ENCODE peak calls at places on chromosomes 7 and 10, in four cellular contexts. One of them, this sample, is unnamed.

GRCh38 chr7:75064801-75065200 is 8.8 kb downstream of the RCC1L start:
- DNase-seq in HepG2: no peak
- DNase-seq in H1: no peak
- DNase-seq in SK-N-SH: no peak
- DNase-seq in this sample: no peak

GRCh38 chr10:22893776-22894175 is 34.1 kb upstream of the ARMC3 start:
- DNase-seq in HepG2: no peak
- DNase-seq in H1: no peak
- DNase-seq in SK-N-SH: no peak
- DNase-seq in this sample: no peak

GRCh38 chr7:46317256-46317655 is 396.2 kb upstream of the IGFBP3 start:
- DNase-seq in HepG2: no peak
- DNase-seq in H1: no peak
- DNase-seq in SK-N-SH: no peak
- DNase-seq in this sample: no peak

GRCh38 chr7:74481458-74482324 is 28.0 kb downstream of the GTF2IRD1 start:
- DNase-seq in HepG2: no peak
- DNase-seq in H1: no peak
- DNase-seq in SK-N-SH: peak
- DNase-seq in this sample: no peak

GRCh38 chr7:108561047-108561619 is 8.4 kb downstream of the THAP5 start:
- DNase-seq in HepG2: no peak
- DNase-seq in H1: no peak
- DNase-seq in SK-N-SH: no peak
- DNase-seq in this sample: no peak

GRCh38 chr7:79332091-79332490 is 121.4 kb downstream of the MAGI2 start:
- DNase-seq in HepG2: no peak
- DNase-seq in H1: no peak
- DNase-seq in SK-N-SH: no peak
- DNase-seq in this sample: no peak

GRCh38 chr10:117272195-117273076 is 31.5 kb downstream of the SLC18A2 start:
- DNase-seq in HepG2: no peak
- DNase-seq in H1: no peak
- DNase-seq in SK-N-SH: peak
- DNase-seq in this sample: no peak

GRCh38 chr10:24897326-24897926 is 55.0 kb downstream of the PRTFDC1 start:
- DNase-seq in HepG2: peak
- DNase-seq in H1: no peak
- DNase-seq in SK-N-SH: no peak
- DNase-seq in this sample: no peak

GRCh38 chr10:20418286-20418685 is 478.8 kb downstream of the NEBL start:
- DNase-seq in HepG2: no peak
- DNase-seq in H1: no peak
- DNase-seq in SK-N-SH: no peak
- DNase-seq in this sample: no peak

GRCh38 chr7:50952120-50952519 is 169.4 kb upstream of the GRB10 start:
- DNase-seq in HepG2: no peak
- DNase-seq in H1: no peak
- DNase-seq in SK-N-SH: no peak
- DNase-seq in this sample: no peak

GRCh38 chr7:99125505-99125865 is 18.4 kb downstream of the SMURF1 start:
- DNase-seq in HepG2: no peak
- DNase-seq in H1: no peak
- DNase-seq in SK-N-SH: no peak
- DNase-seq in this sample: no peak

GRCh38 chr10:24958701-24959392 is 6.4 kb upstream of the PRTFDC1 start:
- DNase-seq in HepG2: no peak
- DNase-seq in H1: no peak
- DNase-seq in SK-N-SH: no peak
- DNase-seq in this sample: no peak

GRCh38 chr10:22713853-22714523 is 390 bp downstream of the PIP4K2A start:
- DNase-seq in HepG2: no peak
- DNase-seq in H1: peak
- DNase-seq in SK-N-SH: no peak
- DNase-seq in this sample: no peak

GRCh38 chr7:97004237-97004930 is 969 bp upstream of the DLX6 start:
- DNase-seq in HepG2: no peak
- DNase-seq in H1: no peak
- DNase-seq in SK-N-SH: no peak
- DNase-seq in this sample: no peak

GRCh38 chr10:99370993-99371392 is 41.8 kb downstream of the CNNM1 start:
- DNase-seq in HepG2: peak
- DNase-seq in H1: no peak
- DNase-seq in SK-N-SH: peak
- DNase-seq in this sample: peak

GRCh38 chr10:46234026-46234425 is 52.8 kb upstream of the ANTXRL start:
- DNase-seq in HepG2: no peak
- DNase-seq in H1: no peak
- DNase-seq in SK-N-SH: no peak
- DNase-seq in this sample: no peak

GRCh38 chr7:134316539-134317344 is at the start of gene SLC35B4:
- DNase-seq in HepG2: peak
- DNase-seq in H1: peak
- DNase-seq in SK-N-SH: peak
- DNase-seq in this sample: peak

GRCh38 chr7:11458736-11459483 is 373.1 kb downstream of the THSD7A start:
- DNase-seq in HepG2: no peak
- DNase-seq in H1: no peak
- DNase-seq in SK-N-SH: no peak
- DNase-seq in this sample: no peak

GRCh38 chr10:73083234-73083633 is 13.4 kb downstream of the P4HA1 start:
- DNase-seq in HepG2: no peak
- DNase-seq in H1: no peak
- DNase-seq in SK-N-SH: no peak
- DNase-seq in this sample: no peak

GRCh38 chr7:92833024-92833765 is 3.2 kb downstream of the CDK6 start:
- DNase-seq in HepG2: peak
- DNase-seq in H1: peak
- DNase-seq in SK-N-SH: peak
- DNase-seq in this sample: peak

GRCh38 chr10:29734980-29735627 is 100.3 kb upstream of the SVIL start:
- DNase-seq in HepG2: no peak
- DNase-seq in H1: peak
- DNase-seq in SK-N-SH: peak
- DNase-seq in this sample: peak

GRCh38 chr7:47776335-47776734 is 171.9 kb downstream of the PKD1L1 start:
- DNase-seq in HepG2: peak
- DNase-seq in H1: no peak
- DNase-seq in SK-N-SH: no peak
- DNase-seq in this sample: no peak

GRCh38 chr10:88259381-88259780 is 323.7 kb downstream of the RNLS start:
- DNase-seq in HepG2: no peak
- DNase-seq in H1: no peak
- DNase-seq in SK-N-SH: no peak
- DNase-seq in this sample: no peak

GRCh38 chr7:101556453-101556968 is 72.6 kb downstream of the MYL10 start:
- DNase-seq in HepG2: no peak
- DNase-seq in H1: no peak
- DNase-seq in SK-N-SH: no peak
- DNase-seq in this sample: no peak

GRCh38 chr7:156731651-156732050 is 91.1 kb downstream of the RNF32 start:
- DNase-seq in HepG2: no peak
- DNase-seq in H1: no peak
- DNase-seq in SK-N-SH: no peak
- DNase-seq in this sample: no peak

GRCh38 chr10:109966961-109967738 is 40.6 kb upstream of the ADD3 start:
- DNase-seq in HepG2: peak
- DNase-seq in H1: no peak
- DNase-seq in SK-N-SH: peak
- DNase-seq in this sample: no peak

GRCh38 chr10:101152316-101152715 is 21.2 kb downstream of the TLX1 start:
- DNase-seq in HepG2: no peak
- DNase-seq in H1: no peak
- DNase-seq in SK-N-SH: no peak
- DNase-seq in this sample: no peak

GRCh38 chr7:22718911-22719420 is 8.0 kb upstream of the IL6 start:
- DNase-seq in HepG2: no peak
- DNase-seq in H1: no peak
- DNase-seq in SK-N-SH: no peak
- DNase-seq in this sample: no peak
- TF ChIP-seq JUND in HepG2: no peak
- TF ChIP-seq JUND in H1: no peak
- TF ChIP-seq JUND in SK-N-SH: no peak
- TF ChIP-seq JUND in this sample: no peak

GRCh38 chr7:42624471-42624870 is 287.4 kb downstream of the C7orf25 start:
- DNase-seq in HepG2: no peak
- DNase-seq in H1: no peak
- DNase-seq in SK-N-SH: no peak
- DNase-seq in this sample: no peak
- TF ChIP-seq JUND in HepG2: no peak
- TF ChIP-seq JUND in H1: no peak
- TF ChIP-seq JUND in SK-N-SH: no peak
- TF ChIP-seq JUND in this sample: no peak

DNA sequence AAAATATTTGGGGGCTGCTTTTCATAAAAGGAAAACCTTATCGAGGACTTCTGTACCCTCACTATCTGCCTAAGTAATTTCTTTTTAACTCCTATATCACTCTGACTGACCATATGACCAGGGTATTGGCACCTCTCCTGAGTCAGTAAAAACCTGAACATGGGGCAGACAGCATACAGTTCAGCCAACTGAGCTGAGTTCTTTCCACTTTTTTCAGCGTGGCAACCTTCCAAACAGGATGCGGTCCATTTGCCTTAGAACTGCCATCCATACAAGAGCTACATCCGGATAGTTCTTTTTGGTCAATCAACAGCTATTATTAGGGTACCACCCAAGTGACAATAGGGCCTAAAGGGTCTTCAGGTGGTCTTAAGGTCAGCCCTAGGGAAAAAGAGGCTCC is 122.6 kb downstream of the MARCHF5 start:
- DNase-seq in HepG2: no peak
- DNase-seq in H1: no peak
- DNase-seq in SK-N-SH: no peak
- DNase-seq in this sample: no peak
- TF ChIP-seq JUND in HepG2: no peak
- TF ChIP-seq JUND in H1: no peak
- TF ChIP-seq JUND in SK-N-SH: no peak
- TF ChIP-seq JUND in this sample: no peak

GRCh38 chr7:113270790-113271189 is 152.4 kb upstream of the SMIM30 start:
- DNase-seq in HepG2: no peak
- DNase-seq in H1: no peak
- DNase-seq in SK-N-SH: no peak
- DNase-seq in this sample: no peak

GRCh38 chr7:113267885-113268284 is 149.5 kb upstream of the SMIM30 start:
- DNase-seq in HepG2: no peak
- DNase-seq in H1: no peak
- DNase-seq in SK-N-SH: no peak
- DNase-seq in this sample: no peak

GRCh38 chr7:113268757-113269156 is 150.4 kb upstream of the SMIM30 start:
- DNase-seq in HepG2: no peak
- DNase-seq in H1: no peak
- DNase-seq in SK-N-SH: no peak
- DNase-seq in this sample: no peak

GRCh38 chr7:113263749-113264148 is 145.4 kb upstream of the SMIM30 start:
- DNase-seq in HepG2: no peak
- DNase-seq in H1: no peak
- DNase-seq in SK-N-SH: no peak
- DNase-seq in this sample: no peak

GRCh38 chr7:113267271-113267670 is 148.9 kb upstream of the SMIM30 start:
- DNase-seq in HepG2: no peak
- DNase-seq in H1: no peak
- DNase-seq in SK-N-SH: no peak
- DNase-seq in this sample: no peak
- TF ChIP-seq JUND in HepG2: no peak
- TF ChIP-seq JUND in H1: no peak
- TF ChIP-seq JUND in SK-N-SH: no peak
- TF ChIP-seq JUND in this sample: no peak

GRCh38 chr7:146654048-146654447 is 537.4 kb downstream of the CNTNAP2 start:
- DNase-seq in HepG2: no peak
- DNase-seq in H1: no peak
- DNase-seq in SK-N-SH: no peak
- DNase-seq in this sample: no peak
- TF ChIP-seq JUND in HepG2: no peak
- TF ChIP-seq JUND in H1: no peak
- TF ChIP-seq JUND in SK-N-SH: no peak
- TF ChIP-seq JUND in this sample: no peak

DNA sequence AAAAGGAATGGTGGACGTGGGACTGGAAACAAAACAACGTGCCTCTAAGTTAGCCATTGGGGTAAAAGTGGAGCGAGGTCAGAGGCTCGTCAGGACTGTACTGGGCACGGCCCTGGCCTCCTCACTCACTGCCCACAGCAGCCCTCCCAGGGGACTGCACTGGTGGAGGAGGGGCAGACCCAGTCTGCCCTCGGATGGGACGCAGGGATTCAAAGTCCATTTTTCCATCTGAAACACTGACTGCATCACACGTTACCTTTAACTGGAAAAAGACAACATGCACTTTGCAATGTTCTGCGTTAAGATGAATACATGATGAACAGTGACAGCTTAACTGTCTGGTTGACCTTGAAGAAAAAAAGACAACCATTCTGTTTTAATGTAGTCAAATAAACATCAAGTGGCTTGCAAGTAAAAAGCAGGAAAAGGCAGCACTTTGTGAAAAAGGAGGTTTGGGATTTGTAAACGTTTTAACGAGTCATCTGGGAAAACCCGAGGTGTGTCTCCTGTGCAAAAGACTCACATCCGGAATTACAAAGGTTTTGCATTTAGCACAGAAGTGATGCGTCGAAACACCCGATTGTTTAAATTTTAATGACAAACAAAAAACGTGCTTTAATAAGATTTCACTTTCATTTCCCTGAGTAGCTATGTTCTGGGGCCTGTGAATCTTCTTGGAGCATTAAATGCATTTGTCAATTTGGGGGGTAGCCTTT is 18.8 kb downstream of the KLF6 start:
- DNase-seq in HepG2: peak
- DNase-seq in H1: no peak
- DNase-seq in SK-N-SH: no peak
- DNase-seq in this sample: no peak
- TF ChIP-seq JUND in HepG2: peak
- TF ChIP-seq JUND in H1: no peak
- TF ChIP-seq JUND in SK-N-SH: peak
- TF ChIP-seq JUND in this sample: no peak

This sample was measured in T47D.